ENCODE peak calls at places on chromosomes 16 and 17, in eight cellular contexts. J is body of pancreas, E is esophagus squamous epithelium, K is esophagus muscularis mucosa, D is ovary, O is breast epithelium, G is IMR-90, N is testis. R is an unnamed sample.

GRCh38 chr17:14196337-14196997 is 40.2 kb downstream of the CDRT15 start:
- DNase-seq in J (no peak), E (no peak), K (no peak), D (no peak), O (no peak), G (no peak), N (no peak), R (peak; percentile 9)

GRCh38 chr16:11066231-11066870 is 122.0 kb downstream of the CLEC16A start:
- DNase-seq in J (no peak), E (no peak), K (no peak), D (no peak), O (no peak), G (no peak), N (no peak), R (no peak)

GRCh38 chr16:81444448-81445121 is at the start of gene CMIP:
- DNase-seq in J (peak; percentile 88), E (peak; percentile 37), K (no peak), D (peak; percentile 87), O (peak; percentile 79), G (peak; percentile 72), N (peak; percentile 83), R (peak; percentile 87)

GRCh38 chr17:18324140-18325049 is 9.3 kb downstream of the SMCR8 start:
- DNase-seq in J (no peak), E (no peak), K (no peak), D (no peak), O (no peak), G (no peak), N (peak; percentile 38), R (no peak)

GRCh38 chr17:12902046-12902445 is 112.7 kb downstream of the ARHGAP44 start:
- DNase-seq in J (no peak), E (no peak), K (no peak), D (no peak), O (no peak), G (no peak), N (no peak), R (no peak)

GRCh38 chr16:9002042-9002441 is 38.3 kb upstream of the USP7 start:
- DNase-seq in J (no peak), E (no peak), K (no peak), D (no peak), O (no peak), G (no peak), N (no peak), R (no peak)

GRCh38 chr16:85927938-85928337 is 29.0 kb downstream of the IRF8 start:
- DNase-seq in J (no peak), E (no peak), K (no peak), D (no peak), O (no peak), G (no peak), N (no peak), R (no peak)

GRCh38 chr17:19311421-19312215 is 50.9 kb downstream of the B9D1 start:
- DNase-seq in J (no peak), E (no peak), K (no peak), D (no peak), O (no peak), G (peak; percentile 26), N (no peak), R (no peak)

GRCh38 chr16:81238296-81239011 is at the start of gene BCO1:
- DNase-seq in J (peak; percentile 84), E (no peak), K (no peak), D (peak; percentile 18), O (no peak), G (peak; percentile 66), N (peak; percentile 34), R (no peak)

GRCh38 chr17:72514888-72515287 is 394.1 kb downstream of the SOX9 start:
- DNase-seq in J (peak; percentile 46), E (no peak), K (no peak), D (peak; percentile 56), O (no peak), G (peak; percentile 86), N (peak; percentile 81), R (no peak)

GRCh38 chr16:55929184-55929583 is 54.0 kb upstream of the CES5A start:
- DNase-seq in J (no peak), E (no peak), K (peak; percentile 79), D (no peak), O (no peak), G (no peak), N (no peak), R (no peak)

GRCh38 chr16:58019866-58020538 is 5.6 kb upstream of the MMP15 start:
- DNase-seq in J (no peak), E (no peak), K (no peak), D (no peak), O (no peak), G (no peak), N (no peak), R (no peak)

GRCh38 chr17:33732116-33732515 is 439.0 kb upstream of the ASIC2 start:
- DNase-seq in J (no peak), E (no peak), K (no peak), D (no peak), O (no peak), G (peak; percentile 0), N (no peak), R (peak; percentile 6)

GRCh38 chr17:76027159-76027839 is at the start of gene EVPL:
- DNase-seq in J (peak; percentile 75), E (no peak), K (no peak), D (no peak), O (peak; percentile 82), G (no peak), N (no peak), R (no peak)

GRCh38 chr17:35555695-35556094 is 4.9 kb downstream of the SLFN14 start:
- DNase-seq in J (no peak), E (no peak), K (no peak), D (no peak), O (no peak), G (no peak), N (no peak), R (peak; percentile 64)

GRCh38 chr17:67566656-67567055 is 151.1 kb upstream of the NOL11 start:
- DNase-seq in J (no peak), E (no peak), K (no peak), D (no peak), O (no peak), G (no peak), N (no peak), R (no peak)

GRCh38 chr17:55664287-55664686 is 58.4 kb downstream of the TMEM100 start:
- DNase-seq in J (peak; percentile 14), E (no peak), K (no peak), D (no peak), O (no peak), G (no peak), N (no peak), R (no peak)

GRCh38 chr17:55661963-55662834 is 60.5 kb downstream of the TMEM100 start:
- DNase-seq in J (no peak), E (no peak), K (no peak), D (no peak), O (no peak), G (no peak), N (no peak), R (peak; percentile 31)

GRCh38 chr17:55660171-55660886 is 62.3 kb downstream of the TMEM100 start:
- DNase-seq in J (no peak), E (no peak), K (no peak), D (no peak), O (no peak), G (no peak), N (no peak), R (no peak)

GRCh38 chr17:55661359-55661758 is 61.3 kb downstream of the TMEM100 start:
- DNase-seq in J (no peak), E (no peak), K (no peak), D (no peak), O (no peak), G (no peak), N (no peak), R (no peak)

GRCh38 chr17:55663395-55663794 is 59.3 kb downstream of the TMEM100 start:
- DNase-seq in J (no peak), E (no peak), K (no peak), D (no peak), O (no peak), G (no peak), N (no peak), R (no peak)
- TF ChIP-seq POLR2A in J (no peak), E (no peak), K (no peak), D (no peak), O (no peak), G (no peak), N (no peak), R (no peak)

GRCh38 chr17:38724337-38724988 is 5.7 kb upstream of the CISD3 start:
- DNase-seq in J (peak; percentile 67), E (no peak), K (no peak), D (no peak), O (no peak), G (no peak), N (peak; percentile 72), R (no peak)

GRCh38 chr17:38721802-38722201 is 8.3 kb upstream of the CISD3 start:
- DNase-seq in J (no peak), E (no peak), K (no peak), D (no peak), O (no peak), G (no peak), N (no peak), R (no peak)

GRCh38 chr17:38727661-38728220 is 2.4 kb upstream of the CISD3 start:
- DNase-seq in J (no peak), E (no peak), K (no peak), D (no peak), O (no peak), G (no peak), N (no peak), R (no peak)

GRCh38 chr17:38728290-38728831 is 1.8 kb upstream of the CISD3 start:
- DNase-seq in J (no peak), E (no peak), K (no peak), D (no peak), O (no peak), G (no peak), N (no peak), R (no peak)

DNA sequence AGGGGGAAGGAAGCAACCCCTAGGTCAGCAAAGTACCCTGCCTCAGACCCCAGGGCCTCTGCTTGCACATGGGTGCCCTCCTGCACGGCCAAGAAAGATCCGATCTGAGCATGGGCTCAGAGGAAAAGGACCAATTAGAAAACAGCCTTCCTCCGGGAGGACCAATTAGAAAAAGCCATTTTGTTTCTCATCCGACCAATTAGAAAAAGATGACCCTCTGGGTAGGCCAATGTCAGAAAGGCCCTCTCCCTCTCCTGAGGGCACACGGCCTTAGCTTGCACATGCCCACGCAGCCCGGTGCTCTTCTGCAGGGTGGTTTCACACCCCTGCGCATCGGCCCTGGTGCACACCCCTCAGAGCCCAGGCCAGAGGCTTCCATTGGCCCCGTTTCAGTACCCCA is 5.1 kb upstream of the CISD3 start:
- DNase-seq in J (no peak), E (no peak), K (no peak), D (no peak), O (no peak), G (no peak), N (no peak), R (no peak)
- TF ChIP-seq POLR2A in J (no peak), E (no peak), K (no peak), D (no peak), O (no peak), G (no peak), N (no peak), R (no peak)

GRCh38 chr17:36862116-36862920 is 75.0 kb upstream of the LHX1 start:
- DNase-seq in J (no peak), E (no peak), K (no peak), D (no peak), O (no peak), G (no peak), N (no peak), R (peak; percentile 28)
- TF ChIP-seq POLR2A in J (no peak), E (no peak), K (no peak), D (no peak), O (no peak), G (no peak), N (no peak), R (no peak)

GRCh38 chr16:30116291-30117207 is 3.2 kb upstream of the GDPD3 start:
- DNase-seq in J (no peak), E (no peak), K (no peak), D (no peak), O (no peak), G (no peak), N (no peak), R (no peak)
- TF ChIP-seq POLR2A in J (no peak), E (no peak), K (no peak), D (no peak), O (no peak), G (no peak), N (no peak), R (no peak)

R was measured in erythroblast.